ENCODE peak calls at places on chromosome 4, in five cellular contexts. One of them, this sample, is unnamed.

GRCh38 chr4:24742335-24742734 is 53.0 kb upstream of the SOD3 start:
- DNase-seq in tibial artery: no peak
- DNase-seq in iPS DF 6.9: no peak
- DNase-seq in cardiac muscle cell: no peak
- DNase-seq in uterus: no peak
- DNase-seq in this sample: no peak

GRCh38 chr4:146401274-146401673 is 120.5 kb downstream of the SLC10A7 start:
- DNase-seq in iPS DF 6.9: no peak
- DNase-seq in cardiac muscle cell: no peak
- DNase-seq in tibial artery: no peak
- DNase-seq in uterus: no peak
- DNase-seq in this sample: no peak

GRCh38 chr4:12595986-12596385 is 888.2 kb downstream of the RAB28 start:
- DNase-seq in iPS DF 6.9: no peak
- DNase-seq in tibial artery: no peak
- DNase-seq in uterus: no peak
- DNase-seq in cardiac muscle cell: no peak
- DNase-seq in this sample: no peak

GRCh38 chr4:80608285-80608980 is 272.9 kb downstream of the CFAP299 start:
- DNase-seq in cardiac muscle cell: no peak
- DNase-seq in tibial artery: no peak
- DNase-seq in iPS DF 6.9: no peak
- DNase-seq in uterus: no peak
- DNase-seq in this sample: no peak

GRCh38 chr4:23736466-23736865 is 153.4 kb downstream of the PPARGC1A start:
- DNase-seq in cardiac muscle cell: no peak
- DNase-seq in uterus: no peak
- DNase-seq in tibial artery: no peak
- DNase-seq in iPS DF 6.9: no peak
- DNase-seq in this sample: no peak

GRCh38 chr4:109702950-109703663 is at the start of gene CASP6:
- DNase-seq in cardiac muscle cell: peak; percentile 87
- DNase-seq in uterus: peak; percentile 85
- DNase-seq in tibial artery: peak; percentile 88
- DNase-seq in iPS DF 6.9: peak; percentile 47
- DNase-seq in this sample: peak; percentile 43

GRCh38 chr4:186832906-186833305 is 109.2 kb upstream of the FAT1 start:
- DNase-seq in uterus: no peak
- DNase-seq in iPS DF 6.9: no peak
- DNase-seq in tibial artery: no peak
- DNase-seq in cardiac muscle cell: no peak
- DNase-seq in this sample: no peak

GRCh38 chr4:169682360-169683047 is 62.1 kb downstream of the CLCN3 start:
- DNase-seq in iPS DF 6.9: no peak
- DNase-seq in uterus: no peak
- DNase-seq in tibial artery: no peak
- DNase-seq in cardiac muscle cell: no peak
- DNase-seq in this sample: no peak

GRCh38 chr4:80202190-80202711 is 4.9 kb downstream of the PRDM8 start:
- DNase-seq in uterus: peak; percentile 91
- DNase-seq in iPS DF 6.9: no peak
- DNase-seq in tibial artery: peak; percentile 77
- DNase-seq in cardiac muscle cell: peak; percentile 79
- DNase-seq in this sample: no peak

GRCh38 chr4:125727931-125728330 is 413.2 kb downstream of the FAT4 start:
- DNase-seq in iPS DF 6.9: no peak
- DNase-seq in tibial artery: no peak
- DNase-seq in cardiac muscle cell: no peak
- DNase-seq in uterus: no peak
- DNase-seq in this sample: no peak

GRCh38 chr4:25142468-25142867 is 17.8 kb downstream of the SEPSECS start:
- DNase-seq in tibial artery: no peak
- DNase-seq in cardiac muscle cell: no peak
- DNase-seq in uterus: no peak
- DNase-seq in iPS DF 6.9: no peak
- DNase-seq in this sample: no peak

GRCh38 chr4:14520171-14520570 is 482.1 kb upstream of the CPEB2 start:
- DNase-seq in iPS DF 6.9: no peak
- DNase-seq in tibial artery: no peak
- DNase-seq in uterus: no peak
- DNase-seq in cardiac muscle cell: no peak
- DNase-seq in this sample: no peak

GRCh38 chr4:125726121-125726520 is 411.4 kb downstream of the FAT4 start:
- DNase-seq in uterus: no peak
- DNase-seq in cardiac muscle cell: no peak
- DNase-seq in iPS DF 6.9: no peak
- DNase-seq in tibial artery: no peak
- DNase-seq in this sample: no peak

GRCh38 chr4:147388016-147388415 is 92.9 kb upstream of the EDNRA start:
- DNase-seq in iPS DF 6.9: no peak
- DNase-seq in uterus: no peak
- DNase-seq in tibial artery: no peak
- DNase-seq in cardiac muscle cell: no peak
- DNase-seq in this sample: no peak

GRCh38 chr4:59608466-59608865 is 1591.7 kb upstream of the ADGRL3 start:
- DNase-seq in uterus: no peak
- DNase-seq in iPS DF 6.9: no peak
- DNase-seq in cardiac muscle cell: no peak
- DNase-seq in tibial artery: no peak
- DNase-seq in this sample: no peak

GRCh38 chr4:186924723-186925122 is 201.1 kb upstream of the FAT1 start:
- DNase-seq in uterus: no peak
- DNase-seq in cardiac muscle cell: no peak
- DNase-seq in iPS DF 6.9: no peak
- DNase-seq in tibial artery: no peak
- DNase-seq in this sample: no peak

GRCh38 chr4:157739237-157739636 is 433.6 kb downstream of the GASK1B start:
- DNase-seq in uterus: no peak
- DNase-seq in cardiac muscle cell: no peak
- DNase-seq in iPS DF 6.9: no peak
- DNase-seq in tibial artery: no peak
- DNase-seq in this sample: no peak

GRCh38 chr4:131381055-131381454 is 1768.0 kb upstream of the PCDH10 start:
- DNase-seq in uterus: no peak
- DNase-seq in tibial artery: no peak
- DNase-seq in cardiac muscle cell: no peak
- DNase-seq in iPS DF 6.9: no peak
- DNase-seq in this sample: no peak

GRCh38 chr4:658681-659667 is 15.1 kb downstream of the ATP5ME start:
- DNase-seq in iPS DF 6.9: no peak
- DNase-seq in tibial artery: no peak
- DNase-seq in uterus: no peak
- DNase-seq in cardiac muscle cell: no peak
- DNase-seq in this sample: no peak

GRCh38 chr4:173722075-173722474 is 192.0 kb upstream of the HAND2 start:
- DNase-seq in uterus: no peak
- DNase-seq in cardiac muscle cell: no peak
- DNase-seq in tibial artery: no peak
- DNase-seq in iPS DF 6.9: no peak
- DNase-seq in this sample: no peak

GRCh38 chr4:552059-552458 is 24.0 kb downstream of the TMEM271 start:
- DNase-seq in tibial artery: no peak
- DNase-seq in iPS DF 6.9: no peak
- DNase-seq in uterus: no peak
- DNase-seq in cardiac muscle cell: no peak
- DNase-seq in this sample: no peak

GRCh38 chr4:153464068-153464467 is 2.1 kb upstream of the TMEM131L start:
- DNase-seq in uterus: no peak
- DNase-seq in cardiac muscle cell: no peak
- DNase-seq in iPS DF 6.9: no peak
- DNase-seq in tibial artery: no peak
- DNase-seq in this sample: no peak

GRCh38 chr4:153465583-153465921 is 608 bp upstream of the TMEM131L start:
- DNase-seq in cardiac muscle cell: peak; percentile 52
- DNase-seq in uterus: no peak
- DNase-seq in tibial artery: peak; percentile 61
- DNase-seq in iPS DF 6.9: no peak
- DNase-seq in this sample: peak; percentile 24

GRCh38 chr4:153466637-153467153 is 535 bp downstream of the TMEM131L start:
- DNase-seq in uterus: peak; percentile 24
- DNase-seq in tibial artery: no peak
- DNase-seq in cardiac muscle cell: peak; percentile 57
- DNase-seq in iPS DF 6.9: no peak
- DNase-seq in this sample: no peak

GRCh38 chr4:153465922-153466636 is at the start of gene TMEM131L:
- DNase-seq in tibial artery: peak; percentile 67
- DNase-seq in cardiac muscle cell: peak; percentile 88
- DNase-seq in uterus: peak; percentile 67
- DNase-seq in iPS DF 6.9: no peak
- DNase-seq in this sample: no peak

GRCh38 chr4:153465145-153465544 is 1.0 kb upstream of the TMEM131L start:
- DNase-seq in uterus: no peak
- DNase-seq in cardiac muscle cell: no peak
- DNase-seq in iPS DF 6.9: no peak
- DNase-seq in tibial artery: no peak
- DNase-seq in this sample: no peak
- H3K27me3 ChIP-seq in uterus: no peaks in the 10 kb centered on the region
- H3K27me3 ChIP-seq in cardiac muscle cell: peaks cover 11% of the 10 kb centered on the region
- H3K27me3 ChIP-seq in iPS DF 6.9: no peaks in the 10 kb centered on the region
- H3K27me3 ChIP-seq in tibial artery: no peaks in the 10 kb centered on the region
- H3K27me3 ChIP-seq in this sample: no peaks in the 10 kb centered on the region

DNA sequence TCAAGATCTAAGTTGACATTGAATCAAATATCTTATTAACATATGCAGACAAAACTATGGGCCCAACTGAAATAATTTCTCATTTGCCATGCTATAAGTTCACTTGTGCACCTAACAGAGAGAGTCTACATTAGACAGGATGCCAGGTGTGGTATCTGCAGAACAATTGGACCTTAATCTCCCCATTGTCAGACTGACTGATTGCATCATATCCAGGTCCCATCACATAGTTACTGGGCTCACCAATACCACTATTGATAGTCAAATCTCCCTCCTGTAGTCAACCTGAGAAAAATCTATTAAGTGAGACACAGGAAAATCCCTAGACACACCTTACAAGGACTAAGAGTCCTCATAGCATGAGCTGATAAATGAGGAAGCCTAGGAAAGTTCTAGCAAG is 156.0 kb upstream of the FRG1 start:
- DNase-seq in tibial artery: no peak
- DNase-seq in uterus: no peak
- DNase-seq in cardiac muscle cell: no peak
- DNase-seq in iPS DF 6.9: no peak
- DNase-seq in this sample: no peak
- H3K4me3 ChIP-seq in tibial artery: no peak overlapping the region
- H3K4me3 ChIP-seq in uterus: no peak overlapping the region
- H3K4me3 ChIP-seq in cardiac muscle cell: no peak overlapping the region
- H3K4me3 ChIP-seq in iPS DF 6.9: no peak overlapping the region
- H3K4me3 ChIP-seq in this sample: no peak overlapping the region

GRCh38 chr4:84481077-84481878 is 17.8 kb downstream of the NKX6-1 start:
- DNase-seq in uterus: no peak
- DNase-seq in cardiac muscle cell: no peak
- DNase-seq in iPS DF 6.9: no peak
- DNase-seq in tibial artery: no peak
- DNase-seq in this sample: no peak
- H3K27me3 ChIP-seq in uterus: peaks cover 5% of the 10 kb centered on the region
- H3K27me3 ChIP-seq in cardiac muscle cell: peaks cover 100% of the 10 kb centered on the region
- H3K27me3 ChIP-seq in iPS DF 6.9: peaks cover 62% of the 10 kb centered on the region
- H3K27me3 ChIP-seq in tibial artery: peaks cover 64% of the 10 kb centered on the region
- H3K27me3 ChIP-seq in this sample: peaks cover 16% of the 10 kb centered on the region

GRCh38 chr4:52868138-52868537 is 6.0 kb downstream of the RASL11B start:
- DNase-seq in tibial artery: peak; percentile 32
- DNase-seq in uterus: peak; percentile 26
- DNase-seq in cardiac muscle cell: peak; percentile 63
- DNase-seq in iPS DF 6.9: no peak
- DNase-seq in this sample: no peak
- H3K4me3 ChIP-seq in tibial artery: no peak overlapping the region
- H3K4me3 ChIP-seq in uterus: no peak overlapping the region
- H3K4me3 ChIP-seq in cardiac muscle cell: no peak overlapping the region
- H3K4me3 ChIP-seq in iPS DF 6.9: no peak overlapping the region
- H3K4me3 ChIP-seq in this sample: no peak overlapping the region

GRCh38 chr4:3461515-3462291 is 1.4 kb upstream of the DOK7 start:
- DNase-seq in uterus: no peak
- DNase-seq in cardiac muscle cell: no peak
- DNase-seq in iPS DF 6.9: no peak
- DNase-seq in tibial artery: no peak
- DNase-seq in this sample: no peak
- H3K27me3 ChIP-seq in uterus: no peaks in the 10 kb centered on the region
- H3K27me3 ChIP-seq in cardiac muscle cell: no peaks in the 10 kb centered on the region
- H3K27me3 ChIP-seq in iPS DF 6.9: no peaks in the 10 kb centered on the region
- H3K27me3 ChIP-seq in tibial artery: no peaks in the 10 kb centered on the region
- H3K27me3 ChIP-seq in this sample: no peaks in the 10 kb centered on the region

DNA sequence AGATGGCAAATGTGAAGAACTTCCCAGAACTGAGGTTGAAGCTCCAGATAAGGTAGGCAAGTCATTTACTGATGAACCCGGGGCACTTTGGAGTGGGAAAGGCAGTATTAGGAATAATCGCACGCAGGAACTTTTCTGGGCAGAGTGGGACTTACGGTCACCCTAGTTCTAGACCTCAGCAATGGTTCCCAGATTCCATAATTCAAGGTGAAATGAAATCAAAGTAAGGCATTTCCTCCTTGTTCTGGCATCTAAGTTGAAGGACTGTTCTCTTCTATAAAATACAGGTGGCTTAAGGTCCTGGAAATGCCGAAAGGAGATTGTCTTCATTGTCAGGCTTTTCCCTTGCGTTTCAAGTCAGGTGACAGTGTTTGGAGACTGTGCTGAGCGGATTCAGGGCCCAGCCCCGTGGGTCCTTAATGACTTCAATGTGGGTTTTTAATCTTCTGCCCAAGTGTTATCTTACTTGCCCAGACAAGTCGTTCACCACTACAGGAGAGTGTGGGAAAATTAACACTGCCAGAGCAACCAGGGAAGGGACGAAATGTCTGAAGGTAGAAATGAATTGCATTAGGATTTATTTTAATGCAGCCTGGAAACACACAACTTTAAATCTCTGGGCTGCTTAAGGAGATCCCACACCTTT is 52.1 kb upstream of the STOX2 start:
- DNase-seq in iPS DF 6.9: no peak
- DNase-seq in cardiac muscle cell: no peak
- DNase-seq in uterus: no peak
- DNase-seq in tibial artery: no peak
- DNase-seq in this sample: no peak
- H3K4me3 ChIP-seq in iPS DF 6.9: no peak overlapping the region
- H3K4me3 ChIP-seq in cardiac muscle cell: no peak overlapping the region
- H3K4me3 ChIP-seq in uterus: no peak overlapping the region
- H3K4me3 ChIP-seq in tibial artery: no peak overlapping the region
- H3K4me3 ChIP-seq in this sample: no peak overlapping the region

GRCh38 chr4:94714360-94714759 is 43.4 kb upstream of the BMPR1B start:
- DNase-seq in iPS DF 6.9: no peak
- DNase-seq in uterus: no peak
- DNase-seq in cardiac muscle cell: no peak
- DNase-seq in tibial artery: no peak
- DNase-seq in this sample: no peak

GRCh38 chr4:94711635-94712034 is 46.1 kb upstream of the BMPR1B start:
- DNase-seq in iPS DF 6.9: no peak
- DNase-seq in tibial artery: no peak
- DNase-seq in cardiac muscle cell: no peak
- DNase-seq in uterus: no peak
- DNase-seq in this sample: no peak

GRCh38 chr4:94714761-94715160 is 43.0 kb upstream of the BMPR1B start:
- DNase-seq in uterus: no peak
- DNase-seq in cardiac muscle cell: no peak
- DNase-seq in iPS DF 6.9: no peak
- DNase-seq in tibial artery: no peak
- DNase-seq in this sample: no peak
- H3K27me3 ChIP-seq in uterus: no peaks in the 10 kb centered on the region
- H3K27me3 ChIP-seq in cardiac muscle cell: peaks cover 61% of the 10 kb centered on the region
- H3K27me3 ChIP-seq in iPS DF 6.9: no peaks in the 10 kb centered on the region
- H3K27me3 ChIP-seq in tibial artery: no peaks in the 10 kb centered on the region
- H3K27me3 ChIP-seq in this sample: no peaks in the 10 kb centered on the region